ENCODE peak calls at places on chromosomes 3 and 15, in five cellular contexts. R is A549, J is IMR-90, E is HepG2, Y is GM12878. N is an unnamed sample.

GRCh38 chr3:72044231-72044935 is 259.4 kb upstream of the PROK2 start:
- DNase-seq in R (no peak), J (no peak), E (no peak), Y (no peak), N (no peak)

GRCh38 chr3:189260556-189261493 is 89.1 kb downstream of the TPRG1 start:
- DNase-seq in R (no peak), J (no peak), E (no peak), Y (no peak), N (no peak)

GRCh38 chr3:105649469-105649868 is 219.3 kb downstream of the CBLB start:
- DNase-seq in R (no peak), J (no peak), E (no peak), Y (no peak), N (no peak)

GRCh38 chr3:9890249-9891071 is at the start of gene JAGN1:
- DNase-seq in R (peak), J (peak), E (peak), Y (peak), N (peak)

GRCh38 chr3:113828605-113829004 is 10.0 kb upstream of the GRAMD1C start:
- DNase-seq in R (no peak), J (no peak), E (no peak), Y (no peak), N (no peak)

GRCh38 chr15:96336643-96337353 is 6.3 kb downstream of the NR2F2 start:
- DNase-seq in R (no peak), J (no peak), E (peak), Y (no peak), N (no peak)

GRCh38 chr3:51275096-51275805 is 109.8 kb upstream of the MANF start:
- DNase-seq in R (no peak), J (no peak), E (no peak), Y (no peak), N (no peak)

GRCh38 chr3:10974131-10974530 is 18.4 kb upstream of the SLC6A1 start:
- DNase-seq in R (no peak), J (no peak), E (no peak), Y (no peak), N (no peak)

GRCh38 chr3:60136606-60137005 is 1086.8 kb upstream of the CFAP20DC start:
- DNase-seq in R (no peak), J (no peak), E (no peak), Y (no peak), N (no peak)

GRCh38 chr3:64642327-64643151 is 45.3 kb downstream of the ADAMTS9 start:
- DNase-seq in R (no peak), J (no peak), E (no peak), Y (no peak), N (peak)

GRCh38 chr15:101348643-101349496 is 53.8 kb upstream of the SNRPA1 start:
- DNase-seq in R (peak), J (no peak), E (no peak), Y (no peak), N (no peak)
- TF ChIP-seq BHLHE40 in R (no peak), J (no peak), E (no peak), Y (no peak), N (no peak)

GRCh38 chr3:111727843-111728565 is 131.1 kb upstream of the PHLDB2 start:
- DNase-seq in R (no peak), J (no peak), E (no peak), Y (no peak), N (no peak)

GRCh38 chr3:111724694-111725093 is 129.5 kb upstream of the ZBED2 start:
- DNase-seq in R (no peak), J (no peak), E (no peak), Y (no peak), N (no peak)

GRCh38 chr3:111726788-111727305 is 131.7 kb upstream of the ZBED2 start:
- DNase-seq in R (no peak), J (no peak), E (peak), Y (no peak), N (no peak)

GRCh38 chr3:111723293-111723963 is 128.3 kb upstream of the ZBED2 start:
- DNase-seq in R (no peak), J (peak), E (no peak), Y (no peak), N (no peak)

GRCh38 chr3:111725706-111726105 is 130.6 kb upstream of the ZBED2 start:
- DNase-seq in R (no peak), J (no peak), E (no peak), Y (no peak), N (no peak)
- TF ChIP-seq BHLHE40 in R (no peak), J (no peak), E (no peak), Y (no peak), N (no peak)

DNA sequence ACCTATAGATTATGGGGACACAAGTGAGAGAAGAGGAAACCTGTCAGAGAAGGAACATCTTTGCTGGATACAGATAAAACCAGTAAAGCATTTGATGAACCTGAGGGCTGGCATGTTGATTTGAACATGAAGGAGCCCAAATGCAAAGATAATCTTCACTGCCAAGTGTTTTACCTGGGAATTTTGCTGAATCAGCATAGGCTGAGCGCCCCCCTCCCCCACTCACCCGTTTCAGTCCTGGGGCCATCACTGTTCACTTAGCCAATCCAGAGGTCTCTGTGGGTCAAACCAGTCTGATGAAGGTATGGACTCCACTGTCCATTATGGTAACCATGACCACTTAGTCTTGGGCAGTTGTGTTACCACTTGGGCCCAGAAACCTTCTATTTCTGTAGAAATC is 466.0 kb upstream of the GRM7 start:
- DNase-seq in R (no peak), J (no peak), E (no peak), Y (no peak), N (no peak)
- TF ChIP-seq BHLHE40 in R (no peak), J (no peak), E (no peak), Y (no peak), N (no peak)

GRCh38 chr3:119659584-119660291 is 651 bp downstream of the POPDC2 start:
- DNase-seq in R (no peak), J (no peak), E (no peak), Y (no peak), N (no peak)
- TF ChIP-seq BHLHE40 in R (no peak), J (no peak), E (no peak), Y (no peak), N (no peak)

GRCh38 chr15:40028853-40029252 is 10.1 kb downstream of the SRP14 start:
- DNase-seq in R (no peak), J (no peak), E (no peak), Y (no peak), N (no peak)
- TF ChIP-seq BHLHE40 in R (no peak), J (no peak), E (no peak), Y (no peak), N (no peak)

GRCh38 chr3:150238043-150238802 is 169.9 kb upstream of the TSC22D2 start:
- DNase-seq in R (no peak), J (no peak), E (no peak), Y (no peak), N (no peak)
- TF ChIP-seq BHLHE40 in R (no peak), J (no peak), E (no peak), Y (no peak), N (no peak)

DNA sequence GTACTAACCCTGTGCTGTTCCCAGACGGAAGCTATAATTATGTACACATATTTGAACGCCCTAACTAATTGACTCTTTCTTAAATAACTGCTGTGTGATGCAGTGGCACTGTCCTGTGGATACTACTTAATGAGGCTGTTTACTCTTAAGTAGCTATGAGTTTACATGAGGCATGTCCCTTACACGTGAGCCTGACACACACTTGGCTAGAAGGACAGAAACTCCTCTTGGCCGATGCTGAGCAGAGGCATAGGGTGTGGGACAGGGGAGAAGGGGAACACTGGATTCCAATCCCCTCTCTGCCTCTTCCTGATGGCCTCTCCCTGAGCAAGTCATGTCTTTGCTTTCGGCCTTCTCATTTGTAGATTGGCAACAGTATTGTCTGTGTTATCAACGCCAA is 21.9 kb downstream of the EHD4 start:
- DNase-seq in R (no peak), J (peak), E (no peak), Y (no peak), N (no peak)
- TF ChIP-seq BHLHE40 in R (no peak), J (peak), E (no peak), Y (no peak), N (no peak)

DNA sequence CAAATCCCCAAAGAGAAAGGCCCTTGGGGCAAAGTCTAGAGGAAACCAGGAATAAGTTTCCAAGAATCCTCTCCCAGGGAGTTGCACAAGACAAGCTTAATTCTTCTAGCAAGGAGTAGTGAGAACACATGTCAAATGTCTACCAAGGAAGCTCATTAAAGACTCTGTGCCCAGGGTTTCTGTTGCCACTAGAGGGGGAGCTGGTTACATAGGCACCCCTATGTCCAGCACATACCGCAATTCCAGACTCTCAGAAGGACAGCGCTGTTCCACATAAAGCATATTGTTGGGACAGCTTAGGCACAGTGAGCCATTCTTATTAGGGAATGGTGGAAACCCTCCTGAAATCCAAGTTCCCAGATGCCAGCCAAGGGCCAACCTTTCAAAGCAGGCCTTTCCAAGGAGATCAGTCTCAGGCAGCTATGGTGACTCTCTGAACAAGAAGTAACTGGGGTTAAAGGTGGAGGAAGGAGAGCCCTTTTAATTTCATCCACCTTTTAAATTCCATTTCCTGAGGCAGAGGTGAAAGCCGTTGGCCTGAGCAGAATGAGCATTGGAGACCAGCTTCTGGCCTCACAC is 194.1 kb downstream of the UACA start:
- DNase-seq in R (peak), J (peak), E (peak), Y (no peak), N (no peak)
- TF ChIP-seq BHLHE40 in R (no peak), J (no peak), E (no peak), Y (no peak), N (no peak)

GRCh38 chr3:179806177-179806576 is 153.3 kb downstream of the USP13 start:
- DNase-seq in R (no peak), J (peak), E (no peak), Y (no peak), N (no peak)
- TF ChIP-seq BHLHE40 in R (no peak), J (no peak), E (no peak), Y (no peak), N (no peak)